ENCODE peak calls at places on chromosome X, in six cellular contexts. G, W, P, Z, I and F are unnamed samples.

GRCh38 chrX:73068467-73069364 is 10.6 kb downstream of the PABPC1L2A start:
- DNase-seq in P (no peak), G (no peak), Z (no peak), I (no peak), W (no peak), F (no peak)

GRCh38 chrX:103396186-103396585 is 19.8 kb downstream of the BEX3 start:
- DNase-seq in P (no peak), Z (no peak), I (no peak), G (peak; percentile 71), W (no peak), F (no peak)

GRCh38 chrX:19750028-19750786 is 137.2 kb downstream of the SH3KBP1 start:
- DNase-seq in W (no peak), I (no peak), P (no peak), Z (no peak), G (no peak), F (no peak)

GRCh38 chrX:50812995-50813842 is 775 bp downstream of the SHROOM4 start:
- DNase-seq in G (peak; percentile 41), Z (no peak), I (no peak), P (no peak), W (peak; percentile 36), F (peak; percentile 64)

GRCh38 chrX:11558972-11559371 is 106.7 kb downstream of the ARHGAP6 start:
- DNase-seq in Z (peak; percentile 0), P (no peak), W (peak; percentile 45), G (no peak), I (peak; percentile 28), F (no peak)

GRCh38 chrX:74291577-74291963 is 12.4 kb upstream of the ZCCHC13 start:
- DNase-seq in W (no peak), I (no peak), G (no peak), Z (no peak), P (no peak), F (no peak)

GRCh38 chrX:20461576-20461975 is 194.9 kb upstream of the RPS6KA3 start:
- DNase-seq in I (no peak), W (no peak), P (no peak), Z (no peak), G (peak; percentile 78), F (no peak)

GRCh38 chrX:25427873-25428555 is 412.2 kb upstream of the ARX start:
- DNase-seq in I (no peak), P (no peak), Z (no peak), W (peak; percentile 81), G (no peak), F (no peak)

GRCh38 chrX:413322-414201 is 26.9 kb upstream of the PPP2R3B start:
- DNase-seq in I (no peak), Z (no peak), P (no peak), G (peak; percentile 45), W (peak; percentile 71), F (no peak)